ENCODE peak calls at places on chromosomes 3 and 15, in seven cellular contexts. M is mesendoderm, D is H9, I is H1, X is mesenchymal stem cell, J is trophoblast cell, G is IMR-90. C is an unnamed sample.
A peak's percentile ranks its signal among the peaks of the same experiment; 100 is the strongest.

GRCh38 chr3:54986294-54986693 is 58.4 kb upstream of the LRTM1 start:
- DNase-seq in M (no peak), D (no peak), G (no peak), J (no peak), X (no peak), I (no peak), C (no peak)

GRCh38 chr15:33859992-33860545 is 108.2 kb upstream of the CHRM5 start:
- DNase-seq in J (peak; percentile 70), D (no peak), G (no peak), I (no peak), M (no peak), X (no peak), C (no peak)

GRCh38 chr15:91921188-91921820 is 67.8 kb downstream of the SLCO3A1 start:
- DNase-seq in M (no peak), I (no peak), X (no peak), D (no peak), G (peak; percentile 44), J (no peak), C (no peak)

GRCh38 chr3:49025005-49025792 is 3.3 kb downstream of the NDUFAF3 start:
- DNase-seq in D (no peak), I (no peak), X (no peak), J (no peak), M (no peak), G (no peak), C (no peak)

GRCh38 chr3:170244566-170244965 is 22.3 kb downstream of the PRKCI start:
- DNase-seq in G (no peak), I (no peak), M (no peak), D (no peak), J (no peak), X (no peak), C (no peak)

GRCh38 chr3:65867463-65868210 is 171.1 kb downstream of the MAGI1 start:
- DNase-seq in D (no peak), G (no peak), X (no peak), J (no peak), I (no peak), M (no peak), C (no peak)

GRCh38 chr3:35492846-35493245 is 146.5 kb upstream of the ARPP21 start:
- DNase-seq in X (no peak), G (no peak), D (no peak), I (no peak), J (no peak), M (no peak), C (no peak)

GRCh38 chr15:65824031-65824743 is 32.1 kb upstream of the DENND4A start:
- DNase-seq in J (peak; percentile 66), X (peak; percentile 83), D (peak; percentile 82), G (peak; percentile 70), I (no peak), M (peak; percentile 87), C (peak; percentile 39)

GRCh38 chr3:183291511-183292031 is 38.5 kb downstream of the B3GNT5 start:
- DNase-seq in D (no peak), I (no peak), J (no peak), G (peak; percentile 66), M (no peak), X (peak; percentile 58), C (no peak)
- H3K23ac ChIP-seq in D (peak overlapping the region; percentile 76), I (no peak overlapping the region), J (no peak overlapping the region), G (no peak overlapping the region), M (no peak overlapping the region), X (no peak overlapping the region), C (no peak overlapping the region)

DNA sequence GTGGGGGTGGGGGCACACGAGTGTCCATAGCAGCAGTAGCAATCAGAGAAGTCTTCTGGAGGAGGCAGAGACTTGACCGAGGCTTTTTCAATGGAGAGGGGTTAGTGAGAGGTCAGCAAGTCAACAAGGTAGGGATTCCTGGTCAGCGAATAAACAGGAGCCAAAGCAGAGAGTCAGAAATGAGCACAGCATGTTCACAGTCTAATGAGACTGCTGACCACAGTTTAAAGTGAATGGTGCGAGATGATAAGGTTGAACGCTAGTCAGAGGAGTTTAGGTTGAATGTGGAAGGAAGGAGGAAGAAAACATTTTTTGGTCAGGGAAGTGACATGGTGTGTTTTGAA is 4.3 kb upstream of the CACNA1D start:
- DNase-seq in G (no peak), I (no peak), D (no peak), J (no peak), X (no peak), M (no peak), C (no peak)
- H3K23ac ChIP-seq in G (no peak overlapping the region), I (no peak overlapping the region), D (no peak overlapping the region), J (no peak overlapping the region), X (no peak overlapping the region), M (no peak overlapping the region), C (no peak overlapping the region)

DNA sequence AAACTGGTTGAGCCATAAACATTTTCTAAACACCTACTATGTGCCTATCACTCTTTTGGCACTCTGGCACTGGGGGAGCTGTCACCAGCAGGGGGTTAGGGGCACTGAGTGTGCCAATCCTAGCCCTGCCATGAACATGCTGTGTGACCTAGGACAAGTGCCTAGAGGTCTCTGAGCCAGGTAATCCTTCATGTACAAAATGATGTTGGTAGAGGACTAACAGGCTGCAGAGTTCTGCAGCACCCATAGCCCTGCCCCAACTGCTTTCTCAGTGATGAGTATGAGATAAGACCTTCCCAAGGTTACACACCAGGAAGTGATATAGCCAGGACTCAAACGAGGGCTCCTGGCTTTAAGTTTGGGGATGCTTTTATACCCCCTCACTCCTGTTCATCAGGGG is 84.9 kb upstream of the SEC13 start:
- DNase-seq in M (no peak), I (no peak), X (no peak), G (no peak), J (no peak), D (no peak), C (no peak)
- H3K23ac ChIP-seq in M (no peak overlapping the region), I (no peak overlapping the region), X (no peak overlapping the region), G (no peak overlapping the region), J (no peak overlapping the region), D (no peak overlapping the region), C (no peak overlapping the region)

DNA sequence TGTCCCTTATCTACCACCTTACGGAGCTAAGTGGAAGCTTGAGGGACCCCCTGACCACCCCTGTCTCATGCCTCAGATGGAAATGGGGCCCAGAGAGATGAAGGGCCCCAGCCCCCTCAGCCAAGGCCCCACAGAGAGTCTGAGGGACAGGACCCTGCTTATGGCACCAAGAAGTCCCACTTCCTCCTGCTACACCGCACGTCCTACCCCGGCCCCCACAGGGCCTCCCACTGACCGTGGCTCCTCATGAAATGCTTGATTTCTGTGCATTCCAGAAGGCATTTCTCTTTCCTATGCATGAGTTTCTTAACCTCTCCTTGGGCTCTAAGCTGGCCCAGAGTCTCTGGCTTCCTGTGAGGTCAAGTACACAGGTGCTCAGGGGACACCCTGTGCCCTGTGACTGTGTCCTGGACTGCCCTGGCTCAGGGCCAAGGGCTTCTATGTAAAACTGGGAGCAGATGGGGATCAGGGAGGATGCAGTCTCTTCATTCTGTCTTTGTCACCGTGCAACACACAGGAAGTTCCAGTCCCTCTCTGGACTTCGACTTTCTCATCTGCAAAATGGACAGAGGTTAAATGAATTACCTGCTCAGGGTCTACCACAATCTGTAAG is 61.8 kb upstream of the TLE3 start:
- DNase-seq in G (no peak), D (no peak), M (no peak), X (no peak), I (no peak), J (no peak), C (no peak)
- H3K23ac ChIP-seq in G (no peak overlapping the region), D (no peak overlapping the region), M (no peak overlapping the region), X (no peak overlapping the region), I (no peak overlapping the region), J (no peak overlapping the region), C (no peak overlapping the region)

DNA sequence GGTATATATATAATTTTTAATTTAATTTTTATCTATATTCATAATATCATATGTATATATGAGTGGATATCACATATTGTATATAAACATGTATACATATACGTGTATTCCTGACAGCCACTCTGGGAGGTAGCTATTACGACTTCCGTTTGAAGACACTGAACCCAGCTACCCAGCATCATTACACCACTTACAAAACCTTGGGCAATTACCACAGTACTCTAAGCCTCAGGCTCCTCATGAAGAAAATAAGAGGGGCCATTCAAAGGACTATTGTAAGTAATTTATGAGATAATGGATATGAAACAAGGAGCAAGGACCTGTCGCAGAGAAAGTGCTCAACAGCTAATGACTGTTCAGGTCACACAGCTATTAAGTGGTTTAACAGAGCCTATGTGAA is 52.4 kb downstream of the KCNMB2 start:
- DNase-seq in I (no peak), D (no peak), G (no peak), J (no peak), M (no peak), X (no peak), C (no peak)
- H3K23ac ChIP-seq in I (no peak overlapping the region), D (no peak overlapping the region), G (no peak overlapping the region), J (no peak overlapping the region), M (no peak overlapping the region), X (no peak overlapping the region), C (no peak overlapping the region)

GRCh38 chr3:124276163-124276862 is 284.4 kb upstream of the ROPN1 start:
- DNase-seq in D (no peak), I (no peak), X (no peak), G (no peak), M (no peak), J (no peak), C (no peak)

GRCh38 chr3:124276863-124277515 is 285.1 kb upstream of the ROPN1 start:
- DNase-seq in D (no peak), J (no peak), M (no peak), I (no peak), G (no peak), X (no peak), C (no peak)

GRCh38 chr3:124273651-124274050 is 281.7 kb upstream of the ROPN1 start:
- DNase-seq in G (peak; percentile 17), D (no peak), I (no peak), M (no peak), X (no peak), J (no peak), C (no peak)

GRCh38 chr3:124277516-124277890 is 285.6 kb upstream of the ROPN1 start:
- DNase-seq in M (no peak), G (peak; percentile 22), I (no peak), D (no peak), X (no peak), J (no peak), C (no peak)

DNA sequence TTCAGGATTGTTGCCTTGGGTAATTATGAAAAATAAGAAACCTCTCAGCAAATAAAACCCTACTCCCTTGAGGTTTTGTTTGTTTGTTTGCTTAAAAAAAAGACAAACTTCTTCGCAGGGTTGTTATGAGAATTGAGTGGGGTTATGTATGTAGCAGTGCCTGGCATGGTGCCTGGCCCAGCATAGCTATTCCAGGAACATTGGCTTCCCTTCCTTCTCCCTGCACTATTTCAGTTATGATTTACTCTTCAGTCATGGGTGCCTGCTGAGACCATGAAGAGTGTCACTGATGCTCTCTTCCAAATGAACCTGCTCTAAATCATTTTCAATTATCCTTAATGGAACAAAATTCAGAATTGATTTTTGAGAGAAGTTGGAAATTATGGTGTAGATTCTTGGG is 283.5 kb upstream of the ROPN1 start:
- DNase-seq in I (no peak), G (no peak), J (no peak), M (no peak), X (no peak), D (no peak), C (no peak)
- H3K23ac ChIP-seq in I (no peak overlapping the region), G (no peak overlapping the region), J (no peak overlapping the region), M (no peak overlapping the region), X (no peak overlapping the region), D (no peak overlapping the region), C (no peak overlapping the region)